ENCODE peak calls at places on chromosomes 3 and 15, in eight cellular contexts. K, O, S, I, B, H, Q and U are unnamed samples.

GRCh38 chr3:126621171-126621570 is 33.8 kb downstream of the TXNRD3 start:
- DNase-seq in K (no peak), O (no peak), S (no peak), I (no peak), B (no peak), H (no peak), Q (no peak), U (no peak)

GRCh38 chr15:93246266-93247242 is 157.5 kb upstream of the RGMA start:
- DNase-seq in K (no peak), O (no peak), S (no peak), I (no peak), B (no peak), H (no peak), Q (no peak), U (no peak)

GRCh38 chr3:148646126-148646660 is 51.5 kb upstream of the AGTR1 start:
- DNase-seq in K (no peak), O (no peak), S (no peak), I (no peak), B (no peak), H (no peak), Q (no peak), U (no peak)

GRCh38 chr15:33808720-33809119 is 159.6 kb upstream of the CHRM5 start:
- DNase-seq in K (no peak), O (no peak), S (no peak), I (no peak), B (no peak), H (no peak), Q (no peak), U (no peak)

GRCh38 chr3:114567774-114568173 is 273.9 kb downstream of the TIGIT start:
- DNase-seq in K (no peak), O (no peak), S (no peak), I (no peak), B (no peak), H (no peak), Q (no peak), U (no peak)

GRCh38 chr15:76062282-76062681 is 2.5 kb downstream of the TMEM266 start:
- DNase-seq in K (no peak), O (no peak), S (no peak), I (no peak), B (no peak), H (no peak), Q (no peak), U (no peak)

GRCh38 chr3:102225407-102226132 is 209.2 kb upstream of the ZPLD1 start:
- DNase-seq in K (peak), O (peak), S (no peak), I (no peak), B (peak), H (peak), Q (peak), U (peak)

GRCh38 chr3:14110699-14111098 is 14.0 kb downstream of the CHCHD4 start:
- DNase-seq in K (no peak), O (no peak), S (no peak), I (no peak), B (no peak), H (no peak), Q (no peak), U (no peak)

GRCh38 chr15:45588199-45588910 is 1.2 kb downstream of the BLOC1S6 start:
- DNase-seq in K (no peak), O (no peak), S (no peak), I (no peak), B (no peak), H (no peak), Q (peak), U (no peak)

GRCh38 chr3:136465296-136465695 is 215.2 kb downstream of the PCCB start:
- DNase-seq in K (no peak), O (no peak), S (no peak), I (no peak), B (no peak), H (no peak), Q (no peak), U (no peak)

GRCh38 chr3:113304102-113304501 is 92.7 kb downstream of the BOC start:
- DNase-seq in K (no peak), O (no peak), S (no peak), I (no peak), B (no peak), H (no peak), Q (no peak), U (no peak)

GRCh38 chr3:197511130-197511529 is 44.6 kb downstream of the BDH1 start:
- DNase-seq in K (no peak), O (no peak), S (no peak), I (no peak), B (no peak), H (no peak), Q (no peak), U (no peak)

GRCh38 chr15:57785039-57785438 is 78.5 kb downstream of the POLR2M start:
- DNase-seq in K (no peak), O (no peak), S (no peak), I (no peak), B (no peak), H (no peak), Q (no peak), U (no peak)

GRCh38 chr3:196138927-196139680 is 57.2 kb upstream of the TFRC start:
- DNase-seq in K (no peak), O (no peak), S (no peak), I (no peak), B (no peak), H (no peak), Q (no peak), U (peak)

GRCh38 chr3:169266351-169266750 is 397.2 kb downstream of the MECOM start:
- DNase-seq in K (no peak), O (no peak), S (no peak), I (no peak), B (no peak), H (no peak), Q (no peak), U (no peak)

GRCh38 chr15:90769375-90769774 is 52.2 kb downstream of the BLM start:
- DNase-seq in K (no peak), O (no peak), S (no peak), I (no peak), B (no peak), H (no peak), Q (no peak), U (no peak)

GRCh38 chr3:3766140-3766539 is 33.1 kb upstream of the LRRN1 start:
- DNase-seq in K (no peak), O (no peak), S (no peak), I (no peak), B (no peak), H (no peak), Q (no peak), U (no peak)

GRCh38 chr3:121627211-121627610 is 33.5 kb downstream of the HCLS1 start:
- DNase-seq in K (no peak), O (no peak), S (no peak), I (no peak), B (no peak), H (no peak), Q (no peak), U (no peak)

GRCh38 chr3:120094776-120095225 is 554 bp upstream of the GSK3B start:
- DNase-seq in K (peak), O (peak), S (peak), I (peak), B (no peak), H (peak), Q (peak), U (peak)

GRCh38 chr3:193851941-193852674 is 259.1 kb downstream of the OPA1 start:
- DNase-seq in K (no peak), O (no peak), S (no peak), I (no peak), B (no peak), H (no peak), Q (no peak), U (peak)

GRCh38 chr3:161925749-161926360 is 429.2 kb downstream of the OTOL1 start:
- DNase-seq in K (no peak), O (no peak), S (no peak), I (no peak), B (no peak), H (no peak), Q (no peak), U (no peak)

GRCh38 chr15:71648095-71648494 is 162.3 kb upstream of the NR2E3 start:
- DNase-seq in K (no peak), O (no peak), S (no peak), I (no peak), B (no peak), H (no peak), Q (no peak), U (no peak)

GRCh38 chr15:74373731-74374647 is 6.5 kb upstream of the CYP11A1 start:
- DNase-seq in K (peak), O (no peak), S (no peak), I (peak), B (peak), H (peak), Q (peak), U (peak)

GRCh38 chr15:96887730-96888129 is 557.2 kb downstream of the NR2F2 start:
- DNase-seq in K (no peak), O (no peak), S (peak), I (no peak), B (no peak), H (no peak), Q (no peak), U (no peak)

GRCh38 chr15:53434174-53434678 is 325.2 kb downstream of the WDR72 start:
- DNase-seq in K (no peak), O (no peak), S (no peak), I (no peak), B (no peak), H (no peak), Q (peak), U (no peak)

GRCh38 chr15:39704684-39705083 is 78.0 kb downstream of the FSIP1 start:
- DNase-seq in K (no peak), O (no peak), S (no peak), I (no peak), B (no peak), H (no peak), Q (no peak), U (peak)

GRCh38 chr3:15205934-15206661 is at the start of gene CAPN7:
- DNase-seq in K (peak), O (peak), S (no peak), I (peak), B (peak), H (peak), Q (peak), U (peak)

GRCh38 chr15:54990793-54991192 is 205.9 kb downstream of the RSL24D1 start:
- DNase-seq in K (no peak), O (no peak), S (no peak), I (no peak), B (no peak), H (no peak), Q (no peak), U (no peak)

GRCh38 chr15:42194502-42194901 is 13.6 kb downstream of the VPS39 start:
- DNase-seq in K (no peak), O (no peak), S (peak), I (peak), B (no peak), H (no peak), Q (peak), U (no peak)

GRCh38 chr15:86988075-86988474 is 908.4 kb downstream of the AGBL1 start:
- DNase-seq in K (no peak), O (no peak), S (no peak), I (no peak), B (no peak), H (no peak), Q (no peak), U (peak)
- TF ChIP-seq REST in K (no peak), O (no peak), S (no peak), I (no peak), B (no peak), H (no peak), Q (no peak), U (no peak)

GRCh38 chr3:153073636-153074035 is 88.4 kb upstream of the RAP2B start:
- DNase-seq in K (no peak), O (no peak), S (no peak), I (no peak), B (no peak), H (no peak), Q (no peak), U (no peak)

GRCh38 chr3:153069598-153069997 is 92.4 kb upstream of the RAP2B start:
- DNase-seq in K (no peak), O (no peak), S (no peak), I (no peak), B (no peak), H (no peak), Q (no peak), U (no peak)

GRCh38 chr3:153072856-153073255 is 89.2 kb upstream of the RAP2B start:
- DNase-seq in K (no peak), O (no peak), S (no peak), I (no peak), B (no peak), H (no peak), Q (no peak), U (no peak)

GRCh38 chr3:153072382-153072781 is 89.6 kb upstream of the RAP2B start:
- DNase-seq in K (no peak), O (no peak), S (no peak), I (no peak), B (no peak), H (no peak), Q (no peak), U (no peak)

DNA sequence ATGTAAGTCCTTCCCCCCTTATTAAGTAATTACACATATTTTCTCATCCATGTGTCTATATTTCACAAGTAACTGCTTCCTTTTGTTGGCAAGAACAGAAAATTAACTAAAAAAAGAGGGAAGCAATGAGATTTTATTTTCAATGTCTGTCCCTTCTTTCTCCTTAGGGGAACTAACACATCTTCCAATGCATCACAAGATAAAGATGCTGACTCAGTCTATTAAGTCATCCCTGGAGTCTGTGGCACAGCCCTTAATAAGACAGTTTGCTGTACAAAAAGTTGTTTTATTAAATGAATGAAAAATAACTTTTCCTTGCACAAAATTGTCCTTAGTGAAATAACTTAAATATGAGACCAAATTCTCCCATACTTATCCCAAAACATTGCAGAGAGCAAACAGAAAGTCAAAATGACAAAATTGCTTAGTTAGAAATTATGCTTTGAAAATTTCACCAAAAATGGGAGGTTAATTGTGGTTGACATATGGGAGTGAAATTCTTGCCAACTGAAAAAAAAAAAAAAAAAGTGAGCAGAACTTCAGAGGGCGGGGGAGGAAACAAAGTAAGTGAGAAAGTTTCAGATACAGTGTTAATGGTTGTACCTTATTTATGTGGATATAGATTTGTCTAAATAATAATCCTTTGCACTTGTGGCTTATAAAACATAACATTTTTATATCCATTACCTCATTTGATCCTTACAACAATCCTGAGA is 91.7 kb upstream of the RAP2B start:
- DNase-seq in K (peak), O (no peak), S (no peak), I (peak), B (no peak), H (no peak), Q (no peak), U (no peak)
- TF ChIP-seq REST in K (no peak), O (no peak), S (no peak), I (no peak), B (no peak), H (no peak), Q (no peak), U (no peak)

GRCh38 chr3:185657691-185658503 is 71.8 kb downstream of the SENP2 start:
- DNase-seq in K (no peak), O (no peak), S (no peak), I (no peak), B (no peak), H (no peak), Q (no peak), U (no peak)
- TF ChIP-seq REST in K (no peak), O (no peak), S (no peak), I (no peak), B (no peak), H (no peak), Q (no peak), U (no peak)

DNA sequence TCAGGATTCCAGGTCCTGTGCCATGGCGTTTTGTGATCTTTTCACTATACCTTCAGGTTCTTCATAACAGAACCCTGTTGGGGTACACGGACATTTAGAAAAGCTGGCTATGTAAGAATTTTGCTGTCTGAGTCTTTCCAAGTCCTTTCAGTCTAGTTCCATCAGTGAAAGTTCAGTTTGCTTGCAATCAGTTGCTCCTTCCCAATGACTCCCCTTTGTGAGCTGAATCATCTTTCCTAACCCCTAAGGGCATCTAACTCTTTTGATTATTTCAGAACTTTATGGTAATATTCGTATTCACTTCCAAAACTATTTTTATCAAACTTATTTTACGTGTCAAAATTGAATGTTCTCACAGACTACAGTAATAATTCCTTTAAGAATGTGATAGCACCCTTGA is 263.9 kb downstream of the GBE1 start:
- DNase-seq in K (no peak), O (no peak), S (no peak), I (no peak), B (no peak), H (no peak), Q (no peak), U (no peak)
- TF ChIP-seq REST in K (no peak), O (no peak), S (no peak), I (no peak), B (no peak), H (no peak), Q (no peak), U (no peak)

GRCh38 chr15:51641490-51642135 is 19.0 kb upstream of the DMXL2 start:
- DNase-seq in K (no peak), O (no peak), S (no peak), I (no peak), B (no peak), H (no peak), Q (no peak), U (no peak)

GRCh38 chr15:51642696-51643095 is 20.1 kb upstream of the DMXL2 start:
- DNase-seq in K (no peak), O (no peak), S (no peak), I (no peak), B (no peak), H (no peak), Q (no peak), U (no peak)

GRCh38 chr15:51649659-51650521 is 27.3 kb upstream of the DMXL2 start:
- DNase-seq in K (peak), O (peak), S (peak), I (no peak), B (peak), H (peak), Q (peak), U (peak)

GRCh38 chr15:51652084-51652668 is 29.1 kb upstream of the SCG3 start:
- DNase-seq in K (no peak), O (no peak), S (no peak), I (no peak), B (no peak), H (no peak), Q (no peak), U (no peak)

DNA sequence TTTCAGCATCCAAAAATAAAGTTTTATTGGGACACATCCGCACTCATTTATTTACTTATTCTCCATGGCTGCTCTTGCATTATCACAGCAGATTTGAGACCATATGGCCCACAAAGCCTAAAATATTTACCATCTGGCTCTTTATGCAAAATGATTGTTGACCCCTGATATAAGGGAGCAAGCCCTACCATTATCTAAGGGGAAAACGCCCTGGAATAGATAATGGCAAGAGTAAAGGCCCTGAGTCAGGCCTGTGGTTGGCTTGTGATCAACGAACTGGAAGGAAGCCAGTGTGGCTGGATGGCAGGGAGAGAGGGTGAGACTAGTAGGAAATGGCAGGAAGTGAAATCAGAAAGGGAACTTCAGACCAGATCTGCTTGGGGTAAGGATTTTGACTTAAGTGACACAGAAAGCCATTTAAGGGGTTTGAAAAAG is 24.6 kb upstream of the DMXL2 start:
- DNase-seq in K (no peak), O (no peak), S (no peak), I (peak), B (no peak), H (peak), Q (no peak), U (no peak)
- TF ChIP-seq REST in K (no peak), O (no peak), S (no peak), I (no peak), B (no peak), H (no peak), Q (no peak), U (no peak)

DNA sequence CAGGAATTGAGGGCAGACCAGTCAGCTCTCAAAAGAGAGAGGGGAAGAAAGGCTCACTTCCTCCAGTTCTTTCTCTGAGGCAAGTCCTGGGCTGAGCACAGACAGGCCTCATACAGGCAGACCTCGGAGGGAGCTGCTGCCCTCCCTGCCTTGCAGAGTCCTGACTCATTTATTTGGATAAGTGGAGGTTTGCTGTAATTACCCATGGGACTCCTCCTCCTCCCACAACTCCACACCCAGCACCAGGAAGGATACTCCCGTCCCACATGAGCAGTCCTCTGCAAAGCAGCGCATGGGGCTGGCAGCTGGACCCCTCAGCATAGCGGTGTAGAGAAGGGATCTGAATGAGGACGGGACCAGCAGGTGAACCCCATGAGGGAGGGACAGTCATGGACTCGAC is 13.4 kb upstream of the SCN10A start:
- DNase-seq in K (no peak), O (no peak), S (no peak), I (no peak), B (no peak), H (peak), Q (peak), U (no peak)
- TF ChIP-seq REST in K (no peak), O (no peak), S (no peak), I (no peak), B (no peak), H (no peak), Q (no peak), U (no peak)

DNA sequence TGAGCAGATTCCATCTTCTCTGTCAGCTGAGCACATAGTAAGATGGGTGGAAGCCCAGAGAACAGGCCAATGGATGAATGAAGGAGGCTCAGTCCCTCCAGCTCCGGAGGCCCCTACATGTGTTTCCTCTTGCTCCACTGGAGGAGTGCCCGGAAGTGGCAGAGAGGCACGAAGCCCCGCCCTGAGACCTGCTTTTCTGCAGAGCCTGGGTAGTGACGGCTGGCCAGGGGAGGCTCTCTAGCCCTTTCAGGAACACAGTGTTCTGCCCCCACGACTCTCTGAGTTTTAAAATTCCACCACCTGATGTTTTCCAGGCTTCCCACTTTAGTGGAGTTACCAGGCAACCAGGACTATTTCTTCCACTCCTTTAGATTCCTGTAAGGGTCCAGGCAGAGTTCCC is 149.4 kb upstream of the SLC6A11 start:
- DNase-seq in K (no peak), O (no peak), S (no peak), I (no peak), B (no peak), H (peak), Q (no peak), U (no peak)
- TF ChIP-seq REST in K (no peak), O (no peak), S (no peak), I (no peak), B (no peak), H (no peak), Q (no peak), U (no peak)